ENCODE peak calls at places on chromosomes 2 and 18, in eight cellular contexts. H is T-cell, T is colonic mucosa, G is left colon, O is amniotic stem cell, F is NCI-H1694, P is skeletal muscle cell, R is aorta. S is an unnamed sample.

GRCh38 chr2:220276736-220277444 is 649.5 kb downstream of the SLC4A3 start:
- DNase-seq in H (no peak), T (no peak), G (no peak), O (no peak), F (no peak), P (peak), R (no peak), S (no peak)

GRCh38 chr2:47079515-47080412 is 75.3 kb downstream of the STPG4 start:
- DNase-seq in H (no peak), T (peak), G (no peak), O (no peak), F (no peak), P (no peak), R (no peak), S (no peak)

GRCh38 chr2:134679740-134680139 is 39.1 kb downstream of the TMEM163 start:
- DNase-seq in H (peak), T (no peak), G (no peak), O (no peak), F (no peak), P (no peak), R (no peak), S (peak)

GRCh38 chr18:48942554-48943261 is 8.1 kb downstream of the SMAD7 start:
- DNase-seq in H (no peak), T (no peak), G (no peak), O (peak), F (no peak), P (peak), R (no peak), S (no peak)

GRCh38 chr2:10810175-10811161 is 2.1 kb downstream of the PDIA6 start:
- DNase-seq in H (no peak), T (no peak), G (no peak), O (no peak), F (peak), P (no peak), R (no peak), S (no peak)

GRCh38 chr2:52877703-52878102 is 889.9 kb upstream of the CHAC2 start:
- DNase-seq in H (no peak), T (no peak), G (no peak), O (no peak), F (no peak), P (no peak), R (no peak), S (no peak)

GRCh38 chr2:209472386-209472832 is 48.6 kb downstream of the MAP2 start:
- DNase-seq in H (no peak), T (no peak), G (no peak), O (no peak), F (no peak), P (peak), R (no peak), S (no peak)

GRCh38 chr2:44273076-44273475 is 2.2 kb upstream of the SLC3A1 start:
- DNase-seq in H (no peak), T (no peak), G (no peak), O (no peak), F (no peak), P (no peak), R (no peak), S (no peak)

GRCh38 chr2:51103205-51103604 is 71.3 kb upstream of the NRXN1 start:
- DNase-seq in H (no peak), T (no peak), G (no peak), O (no peak), F (no peak), P (peak), R (no peak), S (no peak)

GRCh38 chr2:220394433-220394832 is 767.0 kb downstream of the SLC4A3 start:
- DNase-seq in H (no peak), T (no peak), G (no peak), O (no peak), F (peak), P (peak), R (peak), S (no peak)

GRCh38 chr2:147792966-147793617 is 51.7 kb upstream of the ACVR2A start:
- DNase-seq in H (no peak), T (no peak), G (no peak), O (no peak), F (no peak), P (peak), R (no peak), S (no peak)

GRCh38 chr2:47086571-47086970 is 68.5 kb downstream of the STPG4 start:
- DNase-seq in H (no peak), T (no peak), G (no peak), O (no peak), F (no peak), P (no peak), R (no peak), S (no peak)

GRCh38 chr2:210577263-210578071 is 21.1 kb downstream of the CPS1 start:
- DNase-seq in H (no peak), T (no peak), G (no peak), O (peak), F (peak), P (no peak), R (no peak), S (peak)

GRCh38 chr2:109186656-109187250 is 57.7 kb downstream of the SH3RF3 start:
- DNase-seq in H (no peak), T (no peak), G (no peak), O (no peak), F (no peak), P (no peak), R (no peak), S (no peak)

GRCh38 chr2:217954971-217955740 is 47.6 kb downstream of the TNS1 start:
- DNase-seq in H (no peak), T (no peak), G (no peak), O (no peak), F (no peak), P (no peak), R (no peak), S (no peak)

GRCh38 chr2:127901339-127902072 is 15.8 kb upstream of the AMMECR1L start:
- DNase-seq in H (no peak), T (peak), G (peak), O (no peak), F (no peak), P (no peak), R (peak), S (no peak)

S was measured in immature natural killer cell.